ENCODE peak calls at places on chromosomes 3 and 15, in five cellular contexts. K, S, R, C and V are unnamed samples.
A peak's percentile ranks its signal among the peaks of the same experiment; 100 is the strongest.

GRCh38 chr3:16357698-16358097 is 92.7 kb downstream of the OXNAD1 start:
- DNase-seq in K (peak; percentile 89), S (peak; percentile 46), R (peak; percentile 19), C (peak; percentile 63), V (no peak)

GRCh38 chr15:40058476-40059140 is 19.6 kb upstream of the SRP14 start:
- DNase-seq in K (peak; percentile 50), S (peak; percentile 81), R (peak; percentile 67), C (peak; percentile 73), V (no peak)

GRCh38 chr3:37986479-37987314 is 3.9 kb upstream of the VILL start:
- DNase-seq in K (no peak), S (no peak), R (no peak), C (no peak), V (no peak)

GRCh38 chr15:78329625-78330024 is 10.5 kb upstream of the CRABP1 start:
- DNase-seq in K (no peak), S (no peak), R (peak; percentile 21), C (no peak), V (no peak)

GRCh38 chr3:110708166-110708565 is 363.4 kb upstream of the NECTIN3 start:
- DNase-seq in K (peak; percentile 46), S (no peak), R (no peak), C (no peak), V (no peak)

GRCh38 chr3:190192087-190192486 is 71.4 kb upstream of the P3H2 start:
- DNase-seq in K (no peak), S (no peak), R (no peak), C (no peak), V (no peak)

GRCh38 chr3:115876860-115877646 is 253.7 kb downstream of the GAP43 start:
- DNase-seq in K (no peak), S (peak; percentile 29), R (peak; percentile 34), C (peak; percentile 13), V (no peak)

GRCh38 chr3:171284308-171285075 is 175.7 kb downstream of the TNIK start:
- DNase-seq in K (peak; percentile 98), S (peak; percentile 93), R (peak; percentile 93), C (peak; percentile 97), V (no peak)

GRCh38 chr15:94026458-94026967 is 204.8 kb upstream of the MCTP2 start:
- DNase-seq in K (peak; percentile 96), S (peak; percentile 1), R (peak; percentile 18), C (peak; percentile 45), V (no peak)

GRCh38 chr3:177537612-177538011 is 340.3 kb upstream of the TBL1XR1 start:
- DNase-seq in K (no peak), S (no peak), R (no peak), C (no peak), V (no peak)

GRCh38 chr3:32421991-32422859 is 30.6 kb downstream of the CMTM7 start:
- DNase-seq in K (peak; percentile 83), S (peak; percentile 92), R (peak; percentile 97), C (peak; percentile 92), V (peak; percentile 87)

GRCh38 chr15:34039506-34040123 is 611 bp upstream of the AVEN start:
- DNase-seq in K (no peak), S (peak; percentile 34), R (no peak), C (no peak), V (no peak)

GRCh38 chr15:35746121-35746520 is 200.2 kb upstream of the DPH6 start:
- DNase-seq in K (peak; percentile 77), S (peak; percentile 46), R (peak; percentile 23), C (peak; percentile 76), V (no peak)

GRCh38 chr15:51751687-51752683 is 588 bp downstream of the TMOD2 start:
- DNase-seq in K (no peak), S (peak; percentile 54), R (peak; percentile 39), C (peak; percentile 45), V (peak; percentile 56)

GRCh38 chr3:31567036-31567435 is 34.3 kb downstream of the STT3B start:
- DNase-seq in K (no peak), S (no peak), R (no peak), C (no peak), V (no peak)

GRCh38 chr3:140636452-140637138 is 41.3 kb upstream of the TRIM42 start:
- DNase-seq in K (no peak), S (peak; percentile 6), R (peak; percentile 26), C (no peak), V (no peak)

GRCh38 chr3:52555056-52555455 is 18.7 kb downstream of the UQCC5 start:
- DNase-seq in K (no peak), S (no peak), R (no peak), C (no peak), V (no peak)

GRCh38 chr15:74375303-74375693 is 7.9 kb upstream of the CYP11A1 start:
- DNase-seq in K (no peak), S (peak; percentile 88), R (peak; percentile 89), C (peak; percentile 86), V (peak; percentile 85)

GRCh38 chr3:133301194-133301593 is 98.7 kb upstream of the BFSP2 start:
- DNase-seq in K (peak; percentile 95), S (peak; percentile 52), R (peak; percentile 40), C (peak; percentile 81), V (no peak)